ENCODE peak calls at places on chromosomes 13 and 19, in five cellular contexts. One of them, this sample, is unnamed.

GRCh38 chr13:19658192-19658591 is 24.7 kb downstream of the MPHOSPH8 start:
- DNase-seq in fibroblast of lung: peak; percentile 17
- DNase-seq in activated CD4-positive, CD25-positive, alpha-beta regulatory T cell: no peak
- DNase-seq in body of pancreas: no peak
- DNase-seq in epithelial cell of esophagus: no peak
- DNase-seq in this sample: no peak

GRCh38 chr19:49565261-49565660 is 15.1 kb downstream of the NOSIP start:
- DNase-seq in activated CD4-positive, CD25-positive, alpha-beta regulatory T cell: no peak
- DNase-seq in body of pancreas: peak; percentile 62
- DNase-seq in epithelial cell of esophagus: no peak
- DNase-seq in fibroblast of lung: no peak
- DNase-seq in this sample: no peak

GRCh38 chr19:48810151-48810550 is 678 bp downstream of the BCAT2 start:
- DNase-seq in activated CD4-positive, CD25-positive, alpha-beta regulatory T cell: no peak
- DNase-seq in fibroblast of lung: no peak
- DNase-seq in body of pancreas: no peak
- DNase-seq in epithelial cell of esophagus: no peak
- DNase-seq in this sample: no peak

GRCh38 chr19:29708553-29709439 is 6.3 kb downstream of the C19orf12 start:
- DNase-seq in epithelial cell of esophagus: no peak
- DNase-seq in fibroblast of lung: no peak
- DNase-seq in body of pancreas: no peak
- DNase-seq in activated CD4-positive, CD25-positive, alpha-beta regulatory T cell: no peak
- DNase-seq in this sample: no peak

GRCh38 chr19:39212377-39212742 is 8.3 kb upstream of the SYCN start:
- DNase-seq in epithelial cell of esophagus: no peak
- DNase-seq in body of pancreas: peak; percentile 61
- DNase-seq in fibroblast of lung: no peak
- DNase-seq in activated CD4-positive, CD25-positive, alpha-beta regulatory T cell: peak; percentile 21
- DNase-seq in this sample: peak; percentile 34

GRCh38 chr13:51643114-51643881 is 59.0 kb downstream of the WDFY2 start:
- DNase-seq in activated CD4-positive, CD25-positive, alpha-beta regulatory T cell: no peak
- DNase-seq in fibroblast of lung: peak; percentile 95
- DNase-seq in body of pancreas: no peak
- DNase-seq in epithelial cell of esophagus: peak; percentile 95
- DNase-seq in this sample: peak; percentile 95

GRCh38 chr13:44231786-44232516 is 141.7 kb upstream of the SERP2 start:
- DNase-seq in epithelial cell of esophagus: peak; percentile 100
- DNase-seq in activated CD4-positive, CD25-positive, alpha-beta regulatory T cell: no peak
- DNase-seq in body of pancreas: peak; percentile 88
- DNase-seq in fibroblast of lung: peak; percentile 95
- DNase-seq in this sample: peak; percentile 99

GRCh38 chr13:32645854-32646253 is 59.6 kb downstream of the PDS5B start:
- DNase-seq in fibroblast of lung: peak; percentile 21
- DNase-seq in body of pancreas: no peak
- DNase-seq in activated CD4-positive, CD25-positive, alpha-beta regulatory T cell: no peak
- DNase-seq in epithelial cell of esophagus: no peak
- DNase-seq in this sample: no peak

GRCh38 chr13:24135674-24136300 is 24.7 kb upstream of the SPATA13 start:
- DNase-seq in epithelial cell of esophagus: no peak
- DNase-seq in body of pancreas: no peak
- DNase-seq in activated CD4-positive, CD25-positive, alpha-beta regulatory T cell: no peak
- DNase-seq in fibroblast of lung: peak; percentile 83
- DNase-seq in this sample: no peak

GRCh38 chr19:53868091-53868891 is 608 bp downstream of the MYADM start:
- DNase-seq in activated CD4-positive, CD25-positive, alpha-beta regulatory T cell: no peak
- DNase-seq in fibroblast of lung: peak; percentile 58
- DNase-seq in epithelial cell of esophagus: peak; percentile 36
- DNase-seq in body of pancreas: peak; percentile 54
- DNase-seq in this sample: peak; percentile 68

GRCh38 chr19:5186293-5187050 is 154.1 kb downstream of the PTPRS start:
- DNase-seq in body of pancreas: no peak
- DNase-seq in epithelial cell of esophagus: peak; percentile 10
- DNase-seq in fibroblast of lung: peak; percentile 73
- DNase-seq in activated CD4-positive, CD25-positive, alpha-beta regulatory T cell: no peak
- DNase-seq in this sample: peak; percentile 31

GRCh38 chr19:29704562-29705558 is 10.2 kb downstream of the C19orf12 start:
- DNase-seq in fibroblast of lung: no peak
- DNase-seq in activated CD4-positive, CD25-positive, alpha-beta regulatory T cell: no peak
- DNase-seq in body of pancreas: no peak
- DNase-seq in epithelial cell of esophagus: no peak
- DNase-seq in this sample: no peak

GRCh38 chr19:11064831-11065303 is 24.4 kb upstream of the LDLR start:
- DNase-seq in epithelial cell of esophagus: no peak
- DNase-seq in body of pancreas: peak; percentile 58
- DNase-seq in activated CD4-positive, CD25-positive, alpha-beta regulatory T cell: no peak
- DNase-seq in fibroblast of lung: peak; percentile 29
- DNase-seq in this sample: peak; percentile 58

GRCh38 chr19:30037835-30038234 is 95.8 kb downstream of the URI1 start:
- DNase-seq in body of pancreas: no peak
- DNase-seq in activated CD4-positive, CD25-positive, alpha-beta regulatory T cell: no peak
- DNase-seq in epithelial cell of esophagus: no peak
- DNase-seq in fibroblast of lung: no peak
- DNase-seq in this sample: no peak

GRCh38 chr19:1239796-1240737 is 1.5 kb upstream of the ATP5F1D start:
- DNase-seq in fibroblast of lung: peak; percentile 87
- DNase-seq in body of pancreas: peak; percentile 88
- DNase-seq in epithelial cell of esophagus: peak; percentile 89
- DNase-seq in activated CD4-positive, CD25-positive, alpha-beta regulatory T cell: peak; percentile 86
- DNase-seq in this sample: peak; percentile 82

GRCh38 chr19:48511800-48512503 is at the start of gene LMTK3:
- DNase-seq in activated CD4-positive, CD25-positive, alpha-beta regulatory T cell: peak; percentile 78
- DNase-seq in epithelial cell of esophagus: no peak
- DNase-seq in fibroblast of lung: peak; percentile 36
- DNase-seq in body of pancreas: no peak
- DNase-seq in this sample: no peak

GRCh38 chr19:32241957-32242710 is 103.3 kb upstream of the ZNF507 start:
- DNase-seq in fibroblast of lung: no peak
- DNase-seq in body of pancreas: no peak
- DNase-seq in epithelial cell of esophagus: no peak
- DNase-seq in activated CD4-positive, CD25-positive, alpha-beta regulatory T cell: no peak
- DNase-seq in this sample: no peak

GRCh38 chr13:73235385-73235784 is 176.6 kb downstream of the KLF5 start:
- DNase-seq in epithelial cell of esophagus: no peak
- DNase-seq in body of pancreas: no peak
- DNase-seq in activated CD4-positive, CD25-positive, alpha-beta regulatory T cell: no peak
- DNase-seq in fibroblast of lung: peak; percentile 76
- DNase-seq in this sample: no peak

GRCh38 chr13:66933994-66934393 is 296.1 kb downstream of the PCDH9 start:
- DNase-seq in body of pancreas: no peak
- DNase-seq in activated CD4-positive, CD25-positive, alpha-beta regulatory T cell: no peak
- DNase-seq in epithelial cell of esophagus: peak; percentile 97
- DNase-seq in fibroblast of lung: peak; percentile 96
- DNase-seq in this sample: peak; percentile 76

GRCh38 chr19:52492991-52493470 is 34.4 kb upstream of the ZNF808 start:
- DNase-seq in fibroblast of lung: no peak
- DNase-seq in activated CD4-positive, CD25-positive, alpha-beta regulatory T cell: no peak
- DNase-seq in body of pancreas: peak; percentile 5
- DNase-seq in epithelial cell of esophagus: peak; percentile 1
- DNase-seq in this sample: no peak

This sample was measured in MCF 10A.